ENCODE peak calls at places on chromosome 19, in five cellular contexts. U is Caco-2, G is fibroblast of lung, T is AG09319, Z is lower leg skin. D is an unnamed sample.

GRCh38 chr19:43726736-43727592 is 11.1 kb downstream of the IRGC start:
- DNase-seq in U (no peak), G (no peak), T (no peak), Z (no peak), D (no peak)

GRCh38 chr19:2977001-2977685 is at the start of gene TLE6:
- DNase-seq in U (peak), G (peak), T (peak), Z (peak), D (peak)

GRCh38 chr19:934865-935422 is 9.1 kb downstream of the ARID3A start:
- DNase-seq in U (no peak), G (peak), T (no peak), Z (peak), D (peak)

GRCh38 chr19:1265611-1266115 is 3.5 kb upstream of the CIRBP start:
- DNase-seq in U (no peak), G (peak), T (no peak), Z (no peak), D (peak)

GRCh38 chr19:44059229-44059628 is 7.4 kb downstream of the ZNF223 start:
- DNase-seq in U (no peak), G (no peak), T (no peak), Z (no peak), D (no peak)

GRCh38 chr19:17282488-17283256 is 971 bp downstream of the ANKLE1 start:
- DNase-seq in U (peak), G (peak), T (no peak), Z (peak), D (peak)

GRCh38 chr19:48627211-48627864 is 8.0 kb downstream of the SPHK2 start:
- DNase-seq in U (peak), G (no peak), T (no peak), Z (no peak), D (no peak)

GRCh38 chr19:49921871-49922755 is 6.9 kb upstream of the ATF5 start:
- DNase-seq in U (no peak), G (peak), T (peak), Z (no peak), D (peak)

GRCh38 chr19:6970478-6970877 is 50.8 kb downstream of the MBD3L2B start:
- DNase-seq in U (peak), G (no peak), T (no peak), Z (no peak), D (peak)

GRCh38 chr19:39524495-39524894 is 8.2 kb downstream of the EID2B start:
- DNase-seq in U (no peak), G (no peak), T (no peak), Z (no peak), D (peak)

GRCh38 chr19:48194041-48194871 is 23.8 kb downstream of the ZSWIM9 start:
- DNase-seq in U (no peak), G (no peak), T (no peak), Z (no peak), D (no peak)

GRCh38 chr19:51125421-51126075 is 842 bp downstream of the SIGLEC9 start:
- DNase-seq in U (no peak), G (no peak), T (no peak), Z (no peak), D (peak)

GRCh38 chr19:50510121-50510670 is 795 bp downstream of the JOSD2 start:
- DNase-seq in U (no peak), G (no peak), T (no peak), Z (no peak), D (no peak)

GRCh38 chr19:47013041-47013517 is 6.6 kb upstream of the NPAS1 start:
- DNase-seq in U (peak), G (peak), T (peak), Z (peak), D (no peak)

GRCh38 chr19:31905980-31906948 is 439.1 kb upstream of the ZNF507 start:
- DNase-seq in U (no peak), G (peak), T (no peak), Z (peak), D (no peak)

GRCh38 chr19:39696418-39696817 is 7.9 kb upstream of the LGALS14 start:
- DNase-seq in U (peak), G (no peak), T (no peak), Z (no peak), D (no peak)

GRCh38 chr19:18450934-18451836 is 13.3 kb upstream of the ISYNA1 start:
- DNase-seq in U (peak), G (peak), T (no peak), Z (peak), D (peak)

GRCh38 chr19:29610574-29611271 is 4.6 kb downstream of the POP4 start:
- DNase-seq in U (peak), G (peak), T (peak), Z (peak), D (peak)

GRCh38 chr19:9498183-9498902 is at the start of gene ZNF560:
- DNase-seq in U (no peak), G (peak), T (peak), Z (no peak), D (no peak)

GRCh38 chr19:52296773-52297600 is at the start of gene ZNF480:
- DNase-seq in U (peak), G (peak), T (peak), Z (peak), D (peak)
- TF ChIP-seq CTCF in U (peak), G (no peak), T (peak), Z (no peak), D (no peak)

DNA sequence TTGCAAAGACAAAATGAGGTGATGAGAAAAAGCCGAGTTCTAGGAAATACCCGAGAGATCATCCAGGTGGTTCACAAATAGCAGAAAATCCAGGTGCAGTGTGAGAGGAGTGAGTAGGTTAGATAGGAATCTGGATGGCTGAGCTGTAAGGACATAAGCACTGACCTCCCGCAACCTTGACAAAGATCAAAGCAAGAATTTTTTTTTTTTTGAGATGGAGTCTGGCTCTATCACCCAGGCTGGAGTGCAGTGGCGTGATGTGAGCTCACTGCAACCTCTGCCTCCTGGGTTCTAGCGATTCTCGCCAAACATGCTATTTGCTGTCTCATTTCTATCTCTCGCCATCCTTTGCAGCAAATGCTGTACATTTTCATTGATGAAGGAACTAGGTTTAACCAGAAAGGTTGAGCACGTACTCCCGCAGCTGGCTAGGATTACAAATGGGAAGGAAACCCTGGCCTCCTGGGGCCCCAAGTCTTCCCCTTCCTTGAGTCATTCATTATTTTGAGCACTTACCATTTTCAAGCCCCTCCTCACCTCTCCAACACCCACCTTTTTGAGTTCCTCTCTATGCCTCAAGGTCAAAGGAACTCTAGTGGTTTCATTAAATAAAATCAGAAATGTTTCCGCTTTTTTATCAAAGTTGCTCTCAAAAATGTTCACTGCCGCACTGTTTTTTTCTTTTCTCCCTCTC is 38.8 kb downstream of the NLRP12 start:
- DNase-seq in U (peak), G (no peak), T (no peak), Z (no peak), D (no peak)
- TF ChIP-seq CTCF in U (no peak), G (no peak), T (no peak), Z (no peak), D (no peak)

DNA sequence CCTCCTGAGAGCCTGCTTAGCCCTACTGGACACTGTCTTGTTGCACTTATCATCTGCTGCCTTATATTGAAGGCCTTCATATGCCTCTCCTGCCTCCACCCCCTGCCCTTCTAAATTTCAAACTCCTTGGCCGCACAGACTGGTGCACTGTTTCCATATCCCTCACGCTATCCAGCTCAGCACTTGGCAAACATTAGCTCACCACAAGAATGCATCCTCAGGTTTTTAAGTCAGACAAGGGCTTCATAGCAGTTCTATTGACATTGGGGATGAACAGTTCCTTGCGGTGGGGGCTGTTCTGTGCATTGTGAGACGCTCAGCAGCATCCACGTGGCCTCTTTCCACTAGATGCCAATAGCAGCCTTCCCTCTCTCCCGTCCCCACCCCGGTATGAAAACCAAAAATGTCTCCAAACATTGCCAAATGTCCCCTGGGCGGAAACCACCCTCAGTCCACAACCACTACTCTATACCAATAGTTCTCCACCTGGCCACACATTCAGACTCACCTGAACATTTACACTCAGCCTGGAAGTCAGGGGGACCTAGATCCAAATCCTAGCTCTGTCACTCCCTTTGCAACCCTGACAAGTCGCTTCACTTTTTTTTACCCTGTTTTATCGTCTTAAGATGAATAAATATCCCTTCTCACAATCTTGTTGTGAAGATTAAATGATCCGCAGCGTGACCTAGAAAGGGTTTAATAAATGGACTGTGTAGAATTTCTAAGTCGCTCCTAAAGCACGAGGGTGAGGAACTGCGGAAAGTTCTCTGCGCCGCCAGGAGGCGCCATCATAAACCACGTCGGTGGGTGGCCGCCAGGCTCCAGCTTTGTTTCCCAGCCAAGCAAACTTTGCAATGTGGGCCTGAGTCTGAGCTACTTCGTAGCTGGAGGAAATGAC is 3.6 kb upstream of the CEACAM3 start:
- DNase-seq in U (peak), G (peak), T (peak), Z (no peak), D (no peak)
- TF ChIP-seq CTCF in U (no peak), G (peak), T (peak), Z (no peak), D (peak)

GRCh38 chr19:33399081-33399744 is 25.7 kb downstream of the CEBPG start:
- DNase-seq in U (no peak), G (no peak), T (no peak), Z (no peak), D (peak)

GRCh38 chr19:33396701-33397535 is 23.4 kb downstream of the CEBPG start:
- DNase-seq in U (no peak), G (no peak), T (no peak), Z (no peak), D (peak)

GRCh38 chr19:33399745-33400681 is 26.5 kb downstream of the CEBPG start:
- DNase-seq in U (no peak), G (no peak), T (no peak), Z (no peak), D (peak)

GRCh38 chr19:33397536-33398360 is 24.2 kb downstream of the CEBPG start:
- DNase-seq in U (peak), G (no peak), T (no peak), Z (no peak), D (peak)

GRCh38 chr19:33398361-33399060 is 25.0 kb downstream of the CEBPG start:
- DNase-seq in U (no peak), G (no peak), T (no peak), Z (no peak), D (no peak)
- TF ChIP-seq CTCF in U (peak), G (no peak), T (no peak), Z (no peak), D (no peak)

DNA sequence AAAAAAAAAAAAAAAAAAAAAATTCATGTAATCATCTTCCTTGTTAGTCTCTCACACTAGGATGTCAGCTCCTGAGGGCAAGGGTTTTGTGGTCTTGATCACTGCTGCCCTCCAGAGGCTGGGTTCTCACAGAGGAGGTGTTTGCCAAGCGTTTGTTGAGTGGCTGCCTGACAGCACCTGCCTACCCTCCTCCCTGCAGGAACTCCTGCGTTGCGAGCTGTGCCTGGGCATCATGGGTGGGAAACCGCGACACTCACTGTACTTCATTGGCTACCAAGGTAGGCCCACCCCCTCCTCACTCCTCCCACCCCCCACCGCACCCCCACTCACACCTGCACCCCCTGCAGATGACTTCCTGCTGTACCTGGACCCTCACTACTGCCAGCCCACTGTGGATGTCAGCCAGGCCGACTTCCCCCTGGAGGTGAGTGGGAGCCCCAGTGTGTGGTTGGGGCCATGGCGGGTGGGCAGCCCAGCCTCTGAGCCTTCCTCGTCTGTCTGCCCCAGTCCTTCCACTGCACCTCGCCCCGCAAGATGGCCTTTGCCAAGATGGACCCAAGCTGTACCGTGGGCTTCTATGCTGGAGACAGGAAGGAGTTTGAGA is 8.1 kb downstream of the ATG4D start:
- DNase-seq in U (peak), G (peak), T (no peak), Z (no peak), D (no peak)
- TF ChIP-seq CTCF in U (no peak), G (no peak), T (peak), Z (no peak), D (no peak)

GRCh38 chr19:20565321-20566018 is at the start of gene ZNF737:
- DNase-seq in U (peak), G (peak), T (peak), Z (peak), D (peak)
- TF ChIP-seq CTCF in U (no peak), G (peak), T (peak), Z (no peak), D (no peak)